ENCODE peak calls at places on chromosomes 16 and 17, in eight cellular contexts. K, J, W, Y, R, Q, E and A are unnamed samples.

GRCh38 chr16:80459331-80459777 is 81.4 kb upstream of the DYNLRB2 start:
- DNase-seq in W (peak), K (no peak), Q (no peak), R (no peak), E (no peak), J (no peak), Y (peak), A (peak)

GRCh38 chr16:48609453-48610023 is 442 bp downstream of the N4BP1 start:
- DNase-seq in W (peak), E (peak), R (no peak), Q (peak), J (peak), K (peak), Y (no peak), A (peak)

GRCh38 chr17:38538906-38539305 is 66.8 kb downstream of the SRCIN1 start:
- DNase-seq in W (no peak), J (peak), R (no peak), K (no peak), Y (no peak), Q (no peak), E (no peak), A (no peak)

GRCh38 chr17:7888184-7888920 is at the start of gene CHD3:
- DNase-seq in E (no peak), W (no peak), R (no peak), J (peak), Q (no peak), K (peak), Y (no peak), A (peak)

GRCh38 chr16:13298676-13299075 is 397.3 kb downstream of the SHISA9 start:
- DNase-seq in W (no peak), R (no peak), E (no peak), Q (no peak), Y (no peak), J (no peak), K (no peak), A (no peak)

GRCh38 chr17:46978489-46979022 is 497 bp downstream of the RPRML start:
- DNase-seq in Y (no peak), Q (no peak), J (no peak), K (peak), W (no peak), E (no peak), R (no peak), A (no peak)

GRCh38 chr17:5785867-5786509 is 201.7 kb upstream of the NLRP1 start:
- DNase-seq in Y (no peak), R (peak), Q (no peak), E (no peak), J (no peak), W (no peak), K (no peak), A (peak)

GRCh38 chr16:87035053-87035452 is 282.1 kb downstream of the C16orf95 start:
- DNase-seq in Y (no peak), J (no peak), Q (no peak), W (peak), K (no peak), E (no peak), R (no peak), A (no peak)

GRCh38 chr16:11752856-11753255 is 10.2 kb upstream of the TXNDC11 start:
- DNase-seq in E (no peak), Q (no peak), W (no peak), R (no peak), J (no peak), Y (no peak), K (no peak), A (no peak)

GRCh38 chr16:88907768-88908167 is 41.3 kb upstream of the PABPN1L start:
- DNase-seq in J (no peak), W (no peak), K (no peak), R (no peak), Q (no peak), E (no peak), Y (no peak), A (peak)

GRCh38 chr17:38428643-38429371 is 543 bp downstream of the ARHGAP23 start:
- DNase-seq in Y (peak), Q (no peak), K (no peak), J (peak), E (peak), W (peak), R (no peak), A (peak)

GRCh38 chr16:69906838-69907301 is 44.3 kb upstream of the CLEC18A start:
- DNase-seq in W (no peak), Q (no peak), R (peak), E (no peak), J (no peak), K (no peak), Y (no peak), A (peak)

GRCh38 chr17:40509626-40510327 is 8.4 kb upstream of the TNS4 start:
- DNase-seq in W (peak), K (no peak), E (no peak), Y (no peak), R (no peak), J (no peak), Q (no peak), A (no peak)

GRCh38 chr17:36610472-36610871 is 9.1 kb downstream of the MRM1 start:
- DNase-seq in J (no peak), R (no peak), W (no peak), E (no peak), K (no peak), Y (no peak), Q (no peak), A (no peak)

GRCh38 chr17:32518856-32519768 is 32.3 kb downstream of the CDK5R1 start:
- DNase-seq in W (peak), Q (no peak), K (peak), Y (peak), J (peak), E (peak), R (no peak), A (no peak)

GRCh38 chr17:65100316-65101140 is 36.6 kb upstream of the RGS9 start:
- DNase-seq in W (peak), J (peak), Q (peak), K (peak), Y (peak), R (no peak), E (peak), A (peak)

GRCh38 chr16:68488559-68488958 is 40.3 kb upstream of the SMPD3 start:
- DNase-seq in J (no peak), R (no peak), Q (no peak), W (no peak), Y (no peak), E (no peak), K (no peak), A (no peak)

GRCh38 chr17:78179372-78179771 is 7.5 kb downstream of the TK1 start:
- DNase-seq in Y (peak), W (no peak), Q (peak), E (peak), J (peak), R (no peak), K (no peak), A (no peak)

GRCh38 chr17:60077672-60078519 is 825 bp downstream of the HEATR6 start:
- DNase-seq in E (no peak), J (no peak), Q (no peak), W (no peak), Y (no peak), R (no peak), K (peak), A (peak)

GRCh38 chr16:88911148-88911945 is 44.9 kb upstream of the PABPN1L start:
- DNase-seq in R (no peak), Q (no peak), Y (no peak), E (no peak), K (no peak), J (no peak), W (no peak), A (no peak)

GRCh38 chr16:12639044-12639443 is 164.6 kb downstream of the CPPED1 start:
- DNase-seq in K (no peak), J (no peak), E (no peak), Y (no peak), R (peak), Q (no peak), W (no peak), A (no peak)

GRCh38 chr16:80466024-80466986 is 74.5 kb upstream of the DYNLRB2 start:
- DNase-seq in R (peak), Q (peak), Y (peak), W (peak), J (peak), K (peak), E (peak), A (peak)

GRCh38 chr17:7477392-7478275 is 1.8 kb downstream of the ZBTB4 start:
- DNase-seq in Y (no peak), E (peak), W (peak), J (peak), R (peak), Q (peak), K (peak), A (peak)

GRCh38 chr17:40317880-40318834 is 9.2 kb downstream of the RARA start:
- DNase-seq in J (peak), W (peak), Y (peak), K (peak), E (peak), Q (peak), R (peak), A (peak)

GRCh38 chr17:7260601-7261376 is 1.5 kb downstream of the CLDN7 start:
- DNase-seq in J (peak), Q (no peak), Y (no peak), E (peak), K (no peak), W (no peak), R (no peak), A (no peak)

GRCh38 chr17:21167303-21167702 is 40.5 kb downstream of the DHRS7B start:
- DNase-seq in W (no peak), Y (no peak), R (no peak), J (no peak), K (no peak), Q (peak), E (no peak), A (peak)

GRCh38 chr16:79808731-79809130 is 208.2 kb upstream of the MAF start:
- DNase-seq in Y (no peak), Q (no peak), R (no peak), E (no peak), W (no peak), K (no peak), J (no peak), A (no peak)

GRCh38 chr17:72587156-72587555 is 466.3 kb downstream of the SOX9 start:
- DNase-seq in Q (no peak), W (no peak), Y (no peak), R (no peak), K (no peak), E (no peak), J (no peak), A (no peak)

GRCh38 chr17:47713980-47714689 is 18.9 kb upstream of the TBX21 start:
- DNase-seq in K (no peak), R (no peak), J (no peak), E (no peak), W (no peak), Y (no peak), Q (no peak), A (no peak)

GRCh38 chr17:82053556-82054263 is 2.0 kb downstream of the GPS1 start:
- DNase-seq in Q (no peak), Y (no peak), W (peak), R (no peak), E (no peak), K (no peak), J (no peak), A (no peak)

GRCh38 chr17:38511126-38512108 is 83.2 kb downstream of the ARHGAP23 start:
- DNase-seq in K (no peak), W (no peak), Q (no peak), J (no peak), R (peak), Y (peak), E (no peak), A (peak)

GRCh38 chr17:79612468-79613194 is 1.8 kb upstream of the RBFOX3 start:
- DNase-seq in E (peak), W (no peak), Y (no peak), Q (no peak), J (peak), R (no peak), K (peak), A (peak)

GRCh38 chr16:22375117-22375962 is 921 bp upstream of the CDR2 start:
- DNase-seq in R (no peak), E (no peak), J (no peak), Q (no peak), Y (no peak), K (no peak), W (no peak), A (no peak)

GRCh38 chr16:54462151-54462651 is 175.6 kb upstream of the IRX3 start:
- DNase-seq in W (no peak), Y (no peak), E (no peak), K (no peak), J (no peak), R (peak), Q (no peak), A (peak)

GRCh38 chr16:74477226-74477625 is 55.9 kb upstream of the CLEC18B start:
- DNase-seq in Y (no peak), K (no peak), E (no peak), R (no peak), W (no peak), J (no peak), Q (no peak), A (no peak)

GRCh38 chr17:79948918-79949645 is 86.6 kb downstream of the TBC1D16 start:
- DNase-seq in Y (peak), R (no peak), Q (no peak), J (no peak), E (peak), K (peak), W (peak), A (no peak)

GRCh38 chr16:49580751-49581303 is 207.2 kb downstream of the C16orf78 start:
- DNase-seq in R (no peak), E (no peak), Y (no peak), J (no peak), Q (no peak), K (no peak), W (no peak), A (peak)

GRCh38 chr17:74356640-74357465 is 4.8 kb downstream of the BTBD17 start:
- DNase-seq in J (no peak), R (no peak), Q (no peak), W (no peak), E (no peak), Y (no peak), K (no peak), A (no peak)

GRCh38 chr17:74358696-74359095 is 3.0 kb downstream of the BTBD17 start:
- DNase-seq in J (no peak), R (no peak), W (no peak), K (no peak), Y (no peak), E (no peak), Q (no peak), A (no peak)

GRCh38 chr17:74359916-74360315 is 1.8 kb downstream of the BTBD17 start:
- DNase-seq in W (no peak), E (no peak), J (no peak), K (no peak), Q (no peak), Y (no peak), R (no peak), A (no peak)

GRCh38 chr17:74355065-74355464 is 6.6 kb downstream of the BTBD17 start:
- DNase-seq in E (no peak), R (no peak), Q (no peak), Y (no peak), W (no peak), J (no peak), K (no peak), A (no peak)

DNA sequence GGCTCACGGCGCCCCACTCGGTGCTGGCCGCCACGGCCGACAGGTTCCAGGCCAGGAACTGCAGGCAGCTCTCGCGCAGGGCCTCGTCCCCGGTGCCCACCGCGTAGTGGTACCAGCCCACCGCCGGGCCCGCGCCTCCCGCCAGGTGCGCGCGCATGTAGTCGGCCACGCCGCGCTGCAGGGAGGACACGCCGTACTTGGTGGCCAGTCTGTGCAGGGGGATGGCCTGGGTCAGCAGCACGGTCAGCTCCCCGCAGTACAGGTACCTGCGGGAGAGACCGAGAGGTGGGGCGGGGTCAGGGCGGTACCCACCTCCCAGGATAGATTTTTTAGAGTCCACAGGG is 4.2 kb downstream of the BTBD17 start:
- DNase-seq in K (no peak), W (no peak), Q (no peak), E (no peak), Y (no peak), J (no peak), R (no peak), A (no peak)
- H3K4me3 ChIP-seq in K (no peak), W (peak), Q (no peak), E (no peak), Y (no peak), J (no peak), R (no peak), A (no peak)

GRCh38 chr17:45144199-45145034 is 3.9 kb upstream of the HEXIM1 start:
- DNase-seq in K (no peak), E (peak), Q (no peak), Y (peak), J (peak), R (no peak), W (peak), A (no peak)
- H3K4me3 ChIP-seq in K (no peak), E (peak), Q (peak), Y (peak), J (peak), R (peak), W (peak), A (peak)

GRCh38 chr16:27267037-27267677 is 1.4 kb downstream of the NSMCE1 start:
- DNase-seq in Q (no peak), E (no peak), R (no peak), K (no peak), Y (no peak), W (no peak), J (no peak), A (no peak)
- H3K4me3 ChIP-seq in Q (no peak), E (peak), R (no peak), K (peak), Y (no peak), W (no peak), J (no peak), A (no peak)

GRCh38 chr17:4712526-4712925 is 2.1 kb downstream of the ARRB2 start:
- DNase-seq in Q (no peak), K (no peak), E (no peak), R (no peak), J (no peak), Y (no peak), W (no peak), A (no peak)

GRCh38 chr17:4708436-4708835 is 2.0 kb upstream of the ARRB2 start:
- DNase-seq in J (no peak), W (no peak), K (peak), E (no peak), Y (no peak), Q (no peak), R (no peak), A (no peak)

GRCh38 chr17:4710693-4711634 is 532 bp downstream of the ARRB2 start:
- DNase-seq in Y (no peak), W (peak), Q (no peak), E (no peak), R (no peak), J (peak), K (no peak), A (no peak)

GRCh38 chr17:4709794-4710692 is at the start of gene ARRB2:
- DNase-seq in E (peak), K (peak), W (peak), J (peak), Y (peak), Q (peak), R (peak), A (peak)

GRCh38 chr17:4711671-4712111 is 1.3 kb downstream of the ARRB2 start:
- DNase-seq in R (no peak), J (no peak), K (no peak), E (no peak), Q (peak), W (peak), Y (no peak), A (no peak)
- H3K4me3 ChIP-seq in R (no peak), J (peak), K (peak), E (peak), Q (no peak), W (peak), Y (no peak), A (no peak)

DNA sequence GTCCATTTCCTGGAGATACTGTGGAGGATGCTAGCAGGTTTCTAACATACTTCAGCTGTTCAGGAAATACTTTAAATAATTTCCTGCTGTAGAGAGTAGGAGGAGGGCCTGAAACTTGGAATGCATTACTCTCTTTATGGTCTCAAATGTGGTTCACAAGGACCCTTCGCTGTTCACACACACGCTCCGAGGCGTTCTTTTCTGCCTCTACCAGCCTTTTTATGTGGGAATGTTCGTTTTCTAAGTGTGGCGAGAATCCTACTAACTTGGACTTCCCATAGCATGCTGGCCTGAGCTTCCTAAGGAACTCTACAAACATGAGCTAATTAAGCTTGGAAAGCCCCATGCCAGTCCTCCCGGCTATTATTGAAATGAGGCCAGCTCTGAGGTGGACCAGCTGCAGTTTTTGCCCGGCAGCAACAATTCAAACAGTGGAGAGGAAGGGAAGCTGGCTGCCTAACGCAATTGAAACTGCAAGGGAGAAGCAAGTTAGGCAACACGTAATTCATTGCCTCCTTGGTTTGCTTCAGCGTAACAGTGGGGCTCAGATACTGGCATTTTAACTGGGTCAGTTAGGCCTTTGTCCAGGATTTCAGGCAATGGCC is 18.9 kb downstream of the KPNA2 start:
- DNase-seq in R (peak), E (no peak), Q (no peak), K (no peak), J (peak), W (peak), Y (peak), A (peak)
- H3K4me3 ChIP-seq in R (no peak), E (peak), Q (no peak), K (no peak), J (no peak), W (no peak), Y (no peak), A (no peak)

DNA sequence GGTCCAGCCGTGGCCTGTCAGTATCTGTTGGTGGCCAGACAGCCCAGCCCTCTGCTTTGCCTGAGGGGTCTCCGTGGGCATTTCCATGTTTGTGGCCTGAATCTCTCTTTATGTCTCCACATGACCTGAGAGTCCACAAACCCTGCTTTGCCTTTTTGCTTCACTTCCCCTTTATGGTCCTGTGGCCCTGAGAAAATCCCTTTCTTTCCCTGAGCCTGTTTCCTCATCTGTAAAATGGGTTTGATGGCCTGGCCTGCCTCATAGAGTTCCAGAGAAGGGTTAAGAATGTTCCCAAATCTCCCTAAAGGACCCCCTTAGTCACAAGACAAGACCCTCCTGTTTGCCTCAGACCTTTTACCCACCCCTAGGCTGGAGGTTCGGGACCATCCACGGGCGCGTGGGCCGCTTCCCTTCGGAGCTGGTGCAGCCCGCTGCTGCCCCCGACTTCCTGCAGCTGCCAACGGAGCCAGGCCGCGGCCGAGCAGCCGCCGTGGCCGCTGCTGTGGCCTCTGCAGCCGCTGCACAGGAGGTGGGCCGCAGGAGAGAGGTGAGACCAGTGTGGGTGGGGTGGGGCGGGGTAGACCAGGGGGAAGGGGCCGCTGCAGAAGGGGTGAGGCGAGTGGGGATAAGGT is 26.2 kb upstream of the ALKBH5 start:
- DNase-seq in Y (no peak), J (no peak), E (no peak), K (no peak), R (no peak), W (no peak), Q (no peak), A (no peak)
- H3K4me3 ChIP-seq in Y (no peak), J (peak), E (no peak), K (no peak), R (no peak), W (no peak), Q (no peak), A (no peak)